ENCODE peak calls at places on chromosomes 1 and 21, in eight cellular contexts. F, L, I, K, S, G, E and V are unnamed samples.
A peak's percentile ranks its signal among the peaks of the same experiment; 100 is the strongest.

GRCh38 chr1:243973169-243973568 is 77.9 kb upstream of the ZBTB18 start:
- DNase-seq in F (no peak), L (no peak), I (no peak), K (no peak), S (no peak), G (no peak), E (no peak), V (no peak)

GRCh38 chr1:161086457-161086856 is 2.9 kb downstream of the NECTIN4 start:
- DNase-seq in F (no peak), L (no peak), I (no peak), K (no peak), S (no peak), G (no peak), E (no peak), V (no peak)

GRCh38 chr1:41023279-41023990 is 1.9 kb upstream of the SLFNL1 start:
- DNase-seq in F (no peak), L (no peak), I (no peak), K (peak; percentile 35), S (no peak), G (peak; percentile 58), E (peak; percentile 48), V (no peak)

GRCh38 chr21:32403201-32403701 is 9.3 kb upstream of the EVA1C start:
- DNase-seq in F (peak; percentile 46), L (peak; percentile 10), I (peak; percentile 38), K (peak; percentile 92), S (no peak), G (peak; percentile 86), E (no peak), V (no peak)

GRCh38 chr1:222071313-222071886 is 329.5 kb upstream of the DUSP10 start:
- DNase-seq in F (peak; percentile 18), L (no peak), I (no peak), K (no peak), S (no peak), G (no peak), E (no peak), V (no peak)

GRCh38 chr1:169348356-169349036 is 19.1 kb downstream of the NME7 start:
- DNase-seq in F (peak; percentile 71), L (no peak), I (peak; percentile 75), K (peak; percentile 81), S (no peak), G (peak; percentile 10), E (no peak), V (no peak)

GRCh38 chr1:245045087-245045881 is 109.5 kb upstream of the KIF26B start:
- DNase-seq in F (no peak), L (no peak), I (peak; percentile 36), K (peak; percentile 42), S (no peak), G (no peak), E (no peak), V (no peak)

GRCh38 chr1:159790237-159790917 is 9.6 kb downstream of the DUSP23 start:
- DNase-seq in F (peak; percentile 50), L (no peak), I (no peak), K (peak; percentile 50), S (no peak), G (peak; percentile 47), E (no peak), V (no peak)

GRCh38 chr1:12666141-12666735 is 22.4 kb downstream of the AADACL4 start:
- DNase-seq in F (no peak), L (no peak), I (no peak), K (peak; percentile 40), S (no peak), G (no peak), E (no peak), V (no peak)

GRCh38 chr1:172145656-172146055 is 274.8 kb upstream of the C1orf105 start:
- DNase-seq in F (no peak), L (no peak), I (no peak), K (no peak), S (no peak), G (no peak), E (no peak), V (no peak)

GRCh38 chr1:184563308-184563707 is 176.5 kb downstream of the C1orf21 start:
- DNase-seq in F (peak; percentile 40), L (no peak), I (no peak), K (peak; percentile 64), S (no peak), G (peak; percentile 42), E (no peak), V (no peak)

GRCh38 chr1:47951026-47951425 is 46.2 kb downstream of the TRABD2B start:
- DNase-seq in F (no peak), L (no peak), I (no peak), K (no peak), S (no peak), G (no peak), E (no peak), V (no peak)

GRCh38 chr1:24112381-24113169 is 640 bp upstream of the MYOM3 start:
- DNase-seq in F (peak; percentile 52), L (peak; percentile 18), I (peak; percentile 42), K (peak; percentile 70), S (no peak), G (peak; percentile 90), E (peak; percentile 83), V (no peak)

GRCh38 chr1:79811173-79811572 is 804.6 kb upstream of the ADGRL4 start:
- DNase-seq in F (no peak), L (no peak), I (no peak), K (peak; percentile 80), S (no peak), G (peak; percentile 52), E (no peak), V (no peak)

GRCh38 chr21:41656946-41657525 is 109.8 kb downstream of the RIPK4 start:
- DNase-seq in F (no peak), L (no peak), I (no peak), K (no peak), S (no peak), G (no peak), E (peak; percentile 40), V (no peak)

GRCh38 chr1:6614953-6615785 is 1.6 kb downstream of the PHF13 start:
- DNase-seq in F (no peak), L (peak; percentile 26), I (no peak), K (peak; percentile 17), S (peak; percentile 27), G (peak; percentile 46), E (peak; percentile 87), V (no peak)

GRCh38 chr1:156426015-156426414 is 57.0 kb downstream of the RHBG start:
- DNase-seq in F (no peak), L (no peak), I (no peak), K (no peak), S (no peak), G (no peak), E (no peak), V (no peak)

GRCh38 chr1:68542586-68542985 is 45.7 kb upstream of the DEPDC1 start:
- DNase-seq in F (no peak), L (no peak), I (no peak), K (peak; percentile 17), S (no peak), G (no peak), E (no peak), V (no peak)

GRCh38 chr1:51058863-51059262 is 43.2 kb upstream of the C1orf185 start:
- DNase-seq in F (no peak), L (no peak), I (no peak), K (peak; percentile 39), S (no peak), G (peak; percentile 20), E (no peak), V (no peak)

GRCh38 chr1:41240806-41241747 is 1.0 kb downstream of the SCMH1 start:
- DNase-seq in F (peak; percentile 6), L (peak; percentile 22), I (peak; percentile 77), K (peak; percentile 22), S (peak; percentile 61), G (peak; percentile 85), E (peak; percentile 92), V (peak; percentile 1)

GRCh38 chr1:222424826-222425225 is 123.1 kb downstream of the HHIPL2 start:
- DNase-seq in F (no peak), L (no peak), I (no peak), K (no peak), S (no peak), G (no peak), E (no peak), V (no peak)

GRCh38 chr1:111833334-111833733 is 77.6 kb downstream of the DDX20 start:
- DNase-seq in F (no peak), L (no peak), I (no peak), K (peak; percentile 20), S (no peak), G (no peak), E (no peak), V (no peak)

GRCh38 chr21:46368533-46369285 is 44.8 kb downstream of the PCNT start:
- DNase-seq in F (no peak), L (no peak), I (no peak), K (no peak), S (no peak), G (no peak), E (no peak), V (no peak)

GRCh38 chr1:41783189-41783639 is 135.5 kb downstream of the HIVEP3 start:
- DNase-seq in F (no peak), L (no peak), I (peak; percentile 22), K (peak; percentile 56), S (no peak), G (peak; percentile 87), E (no peak), V (no peak)

GRCh38 chr1:63615809-63616420 is 22.7 kb downstream of the PGM1 start:
- DNase-seq in F (peak; percentile 50), L (peak; percentile 25), I (peak; percentile 61), K (peak; percentile 87), S (no peak), G (peak; percentile 81), E (no peak), V (peak; percentile 3)

GRCh38 chr1:14039894-14040430 is 340.0 kb downstream of the PRDM2 start:
- DNase-seq in F (no peak), L (no peak), I (no peak), K (no peak), S (no peak), G (no peak), E (no peak), V (no peak)

GRCh38 chr1:46408356-46409062 is 14.4 kb downstream of the FAAH start:
- DNase-seq in F (no peak), L (no peak), I (no peak), K (no peak), S (no peak), G (peak; percentile 72), E (peak; percentile 40), V (no peak)

GRCh38 chr1:24861821-24862727 is 68.0 kb downstream of the RUNX3 start:
- DNase-seq in F (peak; percentile 25), L (no peak), I (no peak), K (peak; percentile 26), S (no peak), G (peak; percentile 37), E (no peak), V (no peak)

GRCh38 chr1:36856126-36856525 is 178.2 kb downstream of the GRIK3 start:
- DNase-seq in F (no peak), L (no peak), I (peak; percentile 100), K (no peak), S (no peak), G (no peak), E (no peak), V (no peak)